ENCODE peak calls at places on chromosome 20, in seven cellular contexts. One of them, this sample, is unnamed.

GRCh38 chr20:3728876-3729275 is 3.6 kb upstream of the HSPA12B start:
- DNase-seq in neuronal stem cell: no peak
- DNase-seq in mesendoderm: no peak
- DNase-seq in H1: no peak
- DNase-seq in IMR-90: no peak
- DNase-seq in trophoblast cell: no peak
- DNase-seq in mesenchymal stem cell: no peak
- DNase-seq in this sample: peak

GRCh38 chr20:1294497-1294896 is 28.4 kb downstream of the SNPH start:
- DNase-seq in neuronal stem cell: no peak
- DNase-seq in mesendoderm: no peak
- DNase-seq in H1: no peak
- DNase-seq in IMR-90: no peak
- DNase-seq in trophoblast cell: no peak
- DNase-seq in mesenchymal stem cell: no peak
- DNase-seq in this sample: no peak

GRCh38 chr20:49725694-49726093 is 12.0 kb upstream of the B4GALT5 start:
- DNase-seq in neuronal stem cell: no peak
- DNase-seq in mesendoderm: peak
- DNase-seq in H1: no peak
- DNase-seq in IMR-90: no peak
- DNase-seq in trophoblast cell: no peak
- DNase-seq in mesenchymal stem cell: no peak
- DNase-seq in this sample: no peak

GRCh38 chr20:16479666-16480065 is 93.6 kb downstream of the KIF16B start:
- DNase-seq in neuronal stem cell: no peak
- DNase-seq in mesendoderm: no peak
- DNase-seq in H1: no peak
- DNase-seq in IMR-90: peak
- DNase-seq in trophoblast cell: peak
- DNase-seq in mesenchymal stem cell: peak
- DNase-seq in this sample: no peak

GRCh38 chr20:63696311-63696627 is 183 bp upstream of the TNFRSF6B start:
- DNase-seq in neuronal stem cell: no peak
- DNase-seq in mesendoderm: peak
- DNase-seq in H1: peak
- DNase-seq in IMR-90: no peak
- DNase-seq in trophoblast cell: no peak
- DNase-seq in mesenchymal stem cell: no peak
- DNase-seq in this sample: peak

GRCh38 chr20:4951299-4951698 is 50.0 kb downstream of the SLC23A2 start:
- DNase-seq in neuronal stem cell: no peak
- DNase-seq in mesendoderm: peak
- DNase-seq in H1: no peak
- DNase-seq in IMR-90: peak
- DNase-seq in trophoblast cell: no peak
- DNase-seq in mesenchymal stem cell: peak
- DNase-seq in this sample: no peak

GRCh38 chr20:24746351-24746685 is 202.8 kb upstream of the CST7 start:
- DNase-seq in neuronal stem cell: no peak
- DNase-seq in mesendoderm: no peak
- DNase-seq in H1: no peak
- DNase-seq in IMR-90: no peak
- DNase-seq in trophoblast cell: no peak
- DNase-seq in mesenchymal stem cell: no peak
- DNase-seq in this sample: peak

GRCh38 chr20:44429017-44429339 is 46.7 kb upstream of the TTPAL start:
- DNase-seq in neuronal stem cell: no peak
- DNase-seq in mesendoderm: no peak
- DNase-seq in H1: no peak
- DNase-seq in IMR-90: no peak
- DNase-seq in trophoblast cell: peak
- DNase-seq in mesenchymal stem cell: no peak
- DNase-seq in this sample: no peak

GRCh38 chr20:9059931-9060330 is 9.0 kb upstream of the PLCB4 start:
- DNase-seq in neuronal stem cell: no peak
- DNase-seq in mesendoderm: no peak
- DNase-seq in H1: no peak
- DNase-seq in IMR-90: peak
- DNase-seq in trophoblast cell: no peak
- DNase-seq in mesenchymal stem cell: peak
- DNase-seq in this sample: no peak

GRCh38 chr20:4272225-4272624 is 256.9 kb upstream of the RNF24 start:
- DNase-seq in neuronal stem cell: no peak
- DNase-seq in mesendoderm: no peak
- DNase-seq in H1: no peak
- DNase-seq in IMR-90: no peak
- DNase-seq in trophoblast cell: no peak
- DNase-seq in mesenchymal stem cell: no peak
- DNase-seq in this sample: no peak

GRCh38 chr20:58131111-58131510 is 97.3 kb downstream of the ANKRD60 start:
- DNase-seq in neuronal stem cell: peak
- DNase-seq in mesendoderm: peak
- DNase-seq in H1: no peak
- DNase-seq in IMR-90: no peak
- DNase-seq in trophoblast cell: no peak
- DNase-seq in mesenchymal stem cell: no peak
- DNase-seq in this sample: peak

GRCh38 chr20:57618091-57618765 is 2.0 kb downstream of the ZBP1 start:
- DNase-seq in neuronal stem cell: no peak
- DNase-seq in mesendoderm: peak
- DNase-seq in H1: no peak
- DNase-seq in IMR-90: no peak
- DNase-seq in trophoblast cell: peak
- DNase-seq in mesenchymal stem cell: no peak
- DNase-seq in this sample: no peak

GRCh38 chr20:35743693-35744491 is 1.8 kb upstream of the RBM39 start:
- DNase-seq in neuronal stem cell: no peak
- DNase-seq in mesendoderm: no peak
- DNase-seq in H1: no peak
- DNase-seq in IMR-90: peak
- DNase-seq in trophoblast cell: peak
- DNase-seq in mesenchymal stem cell: peak
- DNase-seq in this sample: no peak

GRCh38 chr20:15550116-15550870 is 1023.0 kb downstream of the KIF16B start:
- DNase-seq in neuronal stem cell: no peak
- DNase-seq in mesendoderm: no peak
- DNase-seq in H1: no peak
- DNase-seq in IMR-90: no peak
- DNase-seq in trophoblast cell: no peak
- DNase-seq in mesenchymal stem cell: no peak
- DNase-seq in this sample: no peak

GRCh38 chr20:22974354-22974753 is 60.8 kb upstream of the SSTR4 start:
- DNase-seq in neuronal stem cell: no peak
- DNase-seq in mesendoderm: peak
- DNase-seq in H1: no peak
- DNase-seq in IMR-90: no peak
- DNase-seq in trophoblast cell: peak
- DNase-seq in mesenchymal stem cell: peak
- DNase-seq in this sample: peak

GRCh38 chr20:52457826-52458225 is 266.2 kb upstream of the ZFP64 start:
- DNase-seq in neuronal stem cell: no peak
- DNase-seq in mesendoderm: no peak
- DNase-seq in H1: no peak
- DNase-seq in IMR-90: peak
- DNase-seq in trophoblast cell: no peak
- DNase-seq in mesenchymal stem cell: peak
- DNase-seq in this sample: no peak

GRCh38 chr20:8094845-8095244 is 37.2 kb upstream of the PLCB1 start:
- DNase-seq in neuronal stem cell: no peak
- DNase-seq in mesendoderm: no peak
- DNase-seq in H1: no peak
- DNase-seq in IMR-90: peak
- DNase-seq in trophoblast cell: peak
- DNase-seq in mesenchymal stem cell: no peak
- DNase-seq in this sample: no peak

GRCh38 chr20:36133821-36134220 is 20.7 kb upstream of the EPB41L1 start:
- DNase-seq in neuronal stem cell: no peak
- DNase-seq in mesendoderm: no peak
- DNase-seq in H1: no peak
- DNase-seq in IMR-90: no peak
- DNase-seq in trophoblast cell: no peak
- DNase-seq in mesenchymal stem cell: no peak
- DNase-seq in this sample: no peak

GRCh38 chr20:13492001-13492480 is 146.7 kb downstream of the TASP1 start:
- DNase-seq in neuronal stem cell: peak
- DNase-seq in mesendoderm: peak
- DNase-seq in H1: peak
- DNase-seq in IMR-90: peak
- DNase-seq in trophoblast cell: peak
- DNase-seq in mesenchymal stem cell: peak
- DNase-seq in this sample: peak

GRCh38 chr20:25020901-25021301 is 28.4 kb upstream of the APMAP start:
- DNase-seq in neuronal stem cell: no peak
- DNase-seq in mesendoderm: no peak
- DNase-seq in H1: no peak
- DNase-seq in IMR-90: no peak
- DNase-seq in trophoblast cell: no peak
- DNase-seq in mesenchymal stem cell: no peak
- DNase-seq in this sample: no peak

GRCh38 chr20:58012731-58013510 is 215.5 kb downstream of the ANKRD60 start:
- DNase-seq in neuronal stem cell: no peak
- DNase-seq in mesendoderm: no peak
- DNase-seq in H1: no peak
- DNase-seq in IMR-90: no peak
- DNase-seq in trophoblast cell: no peak
- DNase-seq in mesenchymal stem cell: no peak
- DNase-seq in this sample: peak

GRCh38 chr20:57495978-57496377 is 29.0 kb downstream of the CTCFL start:
- DNase-seq in neuronal stem cell: no peak
- DNase-seq in mesendoderm: no peak
- DNase-seq in H1: no peak
- DNase-seq in IMR-90: no peak
- DNase-seq in trophoblast cell: no peak
- DNase-seq in mesenchymal stem cell: no peak
- DNase-seq in this sample: no peak

GRCh38 chr20:40689100-40689942 is at the start of gene MAFB:
- DNase-seq in neuronal stem cell: peak
- DNase-seq in mesendoderm: peak
- DNase-seq in H1: peak
- DNase-seq in IMR-90: peak
- DNase-seq in trophoblast cell: peak
- DNase-seq in mesenchymal stem cell: peak
- DNase-seq in this sample: peak

GRCh38 chr20:34709836-34710567 is 5.9 kb downstream of the TP53INP2 start:
- DNase-seq in neuronal stem cell: peak
- DNase-seq in mesendoderm: peak
- DNase-seq in H1: no peak
- DNase-seq in IMR-90: peak
- DNase-seq in trophoblast cell: peak
- DNase-seq in mesenchymal stem cell: peak
- DNase-seq in this sample: peak
- H2AK5ac ChIP-seq in neuronal stem cell: no peak
- H2AK5ac ChIP-seq in mesendoderm: no peak
- H2AK5ac ChIP-seq in H1: no peak
- H2AK5ac ChIP-seq in IMR-90: peak
- H2AK5ac ChIP-seq in trophoblast cell: no peak
- H2AK5ac ChIP-seq in mesenchymal stem cell: no peak
- H2AK5ac ChIP-seq in this sample: no peak

GRCh38 chr20:21698494-21699215 is 6.8 kb upstream of the PAX1 start:
- DNase-seq in neuronal stem cell: no peak
- DNase-seq in mesendoderm: no peak
- DNase-seq in H1: no peak
- DNase-seq in IMR-90: no peak
- DNase-seq in trophoblast cell: no peak
- DNase-seq in mesenchymal stem cell: no peak
- DNase-seq in this sample: no peak
- H2AK5ac ChIP-seq in neuronal stem cell: no peak
- H2AK5ac ChIP-seq in mesendoderm: no peak
- H2AK5ac ChIP-seq in H1: peak
- H2AK5ac ChIP-seq in IMR-90: no peak
- H2AK5ac ChIP-seq in trophoblast cell: no peak
- H2AK5ac ChIP-seq in mesenchymal stem cell: no peak
- H2AK5ac ChIP-seq in this sample: no peak

GRCh38 chr20:53685070-53685595 is 91.5 kb upstream of the ZNF217 start:
- DNase-seq in neuronal stem cell: no peak
- DNase-seq in mesendoderm: no peak
- DNase-seq in H1: no peak
- DNase-seq in IMR-90: no peak
- DNase-seq in trophoblast cell: no peak
- DNase-seq in mesenchymal stem cell: no peak
- DNase-seq in this sample: no peak

GRCh38 chr20:53691811-53692192 is 98.2 kb upstream of the ZNF217 start:
- DNase-seq in neuronal stem cell: no peak
- DNase-seq in mesendoderm: no peak
- DNase-seq in H1: no peak
- DNase-seq in IMR-90: no peak
- DNase-seq in trophoblast cell: no peak
- DNase-seq in mesenchymal stem cell: no peak
- DNase-seq in this sample: no peak

GRCh38 chr20:53691060-53691810 is 97.6 kb upstream of the ZNF217 start:
- DNase-seq in neuronal stem cell: no peak
- DNase-seq in mesendoderm: no peak
- DNase-seq in H1: no peak
- DNase-seq in IMR-90: peak
- DNase-seq in trophoblast cell: peak
- DNase-seq in mesenchymal stem cell: no peak
- DNase-seq in this sample: no peak

GRCh38 chr20:53692465-53693067 is 98.9 kb upstream of the ZNF217 start:
- DNase-seq in neuronal stem cell: no peak
- DNase-seq in mesendoderm: peak
- DNase-seq in H1: no peak
- DNase-seq in IMR-90: peak
- DNase-seq in trophoblast cell: peak
- DNase-seq in mesenchymal stem cell: peak
- DNase-seq in this sample: no peak

DNA sequence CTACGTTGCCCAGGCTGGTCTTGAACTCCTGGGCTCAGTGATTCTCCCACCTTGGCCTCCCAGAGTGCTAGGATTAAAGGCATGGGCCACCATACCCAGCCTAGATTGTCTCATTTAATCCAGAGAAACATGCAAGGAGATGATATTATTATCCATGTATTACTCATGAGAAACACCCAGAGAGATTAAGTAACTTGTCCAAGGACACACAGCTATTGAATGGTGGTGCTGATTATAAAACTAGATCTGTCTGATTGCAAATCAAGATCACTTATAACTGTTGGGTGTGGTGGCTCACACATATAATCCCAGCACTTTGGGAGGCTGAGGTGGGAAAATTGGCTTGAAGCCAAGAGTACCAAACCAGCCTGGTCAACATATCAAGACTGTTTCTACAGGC is 94.4 kb upstream of the ZNF217 start:
- DNase-seq in neuronal stem cell: no peak
- DNase-seq in mesendoderm: no peak
- DNase-seq in H1: no peak
- DNase-seq in IMR-90: no peak
- DNase-seq in trophoblast cell: no peak
- DNase-seq in mesenchymal stem cell: no peak
- DNase-seq in this sample: no peak
- H2AK5ac ChIP-seq in neuronal stem cell: no peak
- H2AK5ac ChIP-seq in mesendoderm: no peak
- H2AK5ac ChIP-seq in H1: no peak
- H2AK5ac ChIP-seq in IMR-90: no peak
- H2AK5ac ChIP-seq in trophoblast cell: no peak
- H2AK5ac ChIP-seq in mesenchymal stem cell: no peak
- H2AK5ac ChIP-seq in this sample: no peak

DNA sequence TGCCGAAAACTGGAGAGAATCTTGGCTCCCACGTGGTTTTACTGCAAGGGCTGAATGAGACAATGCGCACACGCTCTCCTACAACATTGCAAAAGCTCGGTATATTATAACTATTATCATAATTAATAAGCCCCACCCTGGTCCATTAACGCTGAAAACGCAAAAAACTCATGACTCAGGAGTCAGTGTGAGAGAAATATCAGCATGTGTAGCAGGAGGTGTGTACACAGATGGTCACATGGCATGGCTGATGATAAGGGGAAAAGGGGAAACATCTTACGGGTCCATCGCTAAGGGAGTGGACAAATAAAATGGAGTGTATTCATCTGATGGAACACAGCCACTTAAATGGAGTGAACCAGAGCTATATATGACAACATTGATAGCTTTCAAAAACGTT is 29.2 kb downstream of the CDH22 start:
- DNase-seq in neuronal stem cell: no peak
- DNase-seq in mesendoderm: no peak
- DNase-seq in H1: no peak
- DNase-seq in IMR-90: no peak
- DNase-seq in trophoblast cell: no peak
- DNase-seq in mesenchymal stem cell: no peak
- DNase-seq in this sample: no peak
- H2AK5ac ChIP-seq in neuronal stem cell: no peak
- H2AK5ac ChIP-seq in mesendoderm: no peak
- H2AK5ac ChIP-seq in H1: no peak
- H2AK5ac ChIP-seq in IMR-90: no peak
- H2AK5ac ChIP-seq in trophoblast cell: no peak
- H2AK5ac ChIP-seq in mesenchymal stem cell: no peak
- H2AK5ac ChIP-seq in this sample: no peak